ENCODE peak calls at places on chromosomes 16 and 17, in seven cellular contexts. V is GM23338, R is endothelial cell of umbilical vein, S is IMR-90, O is Panc1, A is endodermal cell, B is GM23248. C is an unnamed sample.

GRCh38 chr17:8012996-8013640 is 10.7 kb downstream of the GUCY2D start:
- DNase-seq in V (no peak), R (no peak), S (no peak), O (no peak), A (no peak), B (no peak), C (no peak)

GRCh38 chr17:77394540-77395295 is 253.9 kb downstream of the SEC14L1 start:
- DNase-seq in V (peak; percentile 55), R (no peak), S (no peak), O (no peak), A (no peak), B (no peak), C (no peak)

GRCh38 chr16:57923418-57923817 is 47.5 kb downstream of the CNGB1 start:
- DNase-seq in V (no peak), R (no peak), S (no peak), O (no peak), A (no peak), B (no peak), C (no peak)

GRCh38 chr17:31587462-31587861 is 196.0 kb downstream of the RAB11FIP4 start:
- DNase-seq in V (no peak), R (no peak), S (no peak), O (no peak), A (no peak), B (no peak), C (no peak)

GRCh38 chr17:63491976-63492575 is 15.2 kb downstream of the ACE start:
- DNase-seq in V (no peak), R (no peak), S (no peak), O (no peak), A (peak; percentile 42), B (no peak), C (no peak)

GRCh38 chr16:180101-180920 is at the start of gene HBQ1:
- DNase-seq in V (peak; percentile 71), R (peak; percentile 31), S (no peak), O (no peak), A (peak; percentile 85), B (peak; percentile 57), C (no peak)

GRCh38 chr17:76736349-76737081 is 616 bp downstream of the SRSF2 start:
- DNase-seq in V (peak; percentile 63), R (peak; percentile 71), S (peak; percentile 60), O (no peak), A (peak; percentile 86), B (peak; percentile 87), C (no peak)

GRCh38 chr17:75475144-75475835 is 18.9 kb downstream of the TMEM94 start:
- DNase-seq in V (no peak), R (no peak), S (peak; percentile 38), O (no peak), A (peak; percentile 42), B (no peak), C (no peak)

GRCh38 chr16:71364306-71364705 is 5.8 kb downstream of the CALB2 start:
- DNase-seq in V (no peak), R (no peak), S (no peak), O (no peak), A (peak; percentile 34), B (no peak), C (no peak)

GRCh38 chr17:63476494-63476856 is 386 bp upstream of the ACE start:
- DNase-seq in V (peak; percentile 72), R (peak; percentile 18), S (no peak), O (no peak), A (peak; percentile 91), B (peak; percentile 46), C (no peak)

GRCh38 chr17:80414508-80414802 is 512 bp upstream of the ENDOV start:
- DNase-seq in V (no peak), R (peak; percentile 45), S (no peak), O (no peak), A (no peak), B (no peak), C (no peak)

GRCh38 chr17:2712300-2713043 is 908 bp upstream of the CLUH start:
- DNase-seq in V (peak; percentile 39), R (no peak), S (no peak), O (no peak), A (peak; percentile 79), B (no peak), C (no peak)

GRCh38 chr17:81325057-81325973 is 30.2 kb upstream of the SLC38A10 start:
- DNase-seq in V (no peak), R (no peak), S (no peak), O (no peak), A (no peak), B (no peak), C (no peak)

GRCh38 chr16:10667239-10667638 is 27.5 kb downstream of the TEKT5 start:
- DNase-seq in V (no peak), R (no peak), S (no peak), O (no peak), A (no peak), B (no peak), C (no peak)

GRCh38 chr16:25692734-25693508 is 1.2 kb downstream of the HS3ST4 start:
- DNase-seq in V (peak; percentile 62), R (no peak), S (no peak), O (no peak), A (peak; percentile 81), B (no peak), C (no peak)

GRCh38 chr16:65660390-65660789 is 538.5 kb upstream of the CDH11 start:
- DNase-seq in V (no peak), R (no peak), S (peak; percentile 54), O (no peak), A (peak; percentile 22), B (peak; percentile 98), C (peak; percentile 15)

GRCh38 chr17:17835415-17836249 is 1.2 kb downstream of the SREBF1 start:
- DNase-seq in V (no peak), R (no peak), S (no peak), O (no peak), A (no peak), B (peak; percentile 55), C (no peak)

GRCh38 chr17:17836818-17837379 is at the start of gene SREBF1:
- DNase-seq in V (peak; percentile 95), R (peak; percentile 63), S (peak; percentile 37), O (no peak), A (peak; percentile 90), B (peak; percentile 81), C (no peak)

GRCh38 chr17:17836250-17836817 is 452 bp downstream of the SREBF1 start:
- DNase-seq in V (peak; percentile 97), R (peak; percentile 96), S (peak; percentile 92), O (peak; percentile 87), A (peak; percentile 100), B (peak; percentile 97), C (peak; percentile 89)

GRCh38 chr17:17837966-17838962 is 1.5 kb upstream of the SREBF1 start:
- DNase-seq in V (peak; percentile 95), R (peak; percentile 59), S (peak; percentile 24), O (no peak), A (peak; percentile 93), B (peak; percentile 73), C (no peak)

DNA sequence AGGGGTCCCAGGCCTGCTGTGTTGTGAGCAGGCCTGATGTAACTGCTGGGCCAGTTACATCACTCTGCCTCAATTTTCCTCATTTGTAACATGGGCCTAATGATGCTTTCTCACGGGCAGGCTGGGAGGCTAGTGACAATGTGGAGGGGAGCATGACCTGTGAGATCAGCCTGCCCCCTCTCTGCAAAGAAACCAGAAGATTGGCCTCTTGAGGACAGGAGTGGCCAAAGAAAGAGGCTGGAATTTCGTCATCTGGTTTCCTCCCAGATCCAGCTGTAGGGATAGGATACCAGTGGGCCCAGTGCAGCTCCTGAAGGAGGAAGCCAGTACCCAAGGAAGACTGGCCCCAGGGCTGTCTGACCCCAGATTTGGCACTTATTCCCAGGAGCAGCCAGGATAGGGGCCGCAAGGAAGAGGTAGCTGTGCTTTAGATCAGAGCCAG is 615 bp upstream of the SREBF1 start:
- DNase-seq in V (peak; percentile 75), R (peak; percentile 69), S (peak; percentile 81), O (no peak), A (peak; percentile 84), B (peak; percentile 87), C (no peak)
- H3K4me1 ChIP-seq in V (peaks cover 57% of the 10 kb centered on the region), R (peaks cover 56% of the 10 kb centered on the region), S (peaks cover 44% of the 10 kb centered on the region), O (peaks cover 64% of the 10 kb centered on the region), A (peaks cover 12% of the 10 kb centered on the region), B (peaks cover 38% of the 10 kb centered on the region), C (peaks cover 59% of the 10 kb centered on the region)

GRCh38 chr16:88766975-88767374 is 18.0 kb downstream of the PIEZO1 start:
- DNase-seq in V (no peak), R (no peak), S (no peak), O (no peak), A (no peak), B (no peak), C (no peak)
- H3K4me1 ChIP-seq in V (peaks cover 35% of the 10 kb centered on the region), R (peaks cover 41% of the 10 kb centered on the region), S (peaks cover 51% of the 10 kb centered on the region), O (peaks cover 77% of the 10 kb centered on the region), A (peaks cover 38% of the 10 kb centered on the region), B (peaks cover 11% of the 10 kb centered on the region), C (peaks cover 52% of the 10 kb centered on the region)

GRCh38 chr16:69329369-69330285 is 761 bp downstream of the PDF start:
- DNase-seq in V (peak; percentile 45), R (peak; percentile 20), S (no peak), O (no peak), A (peak; percentile 67), B (peak; percentile 53), C (no peak)

GRCh38 chr16:69328854-69329316 is 1.5 kb downstream of the PDF start:
- DNase-seq in V (no peak), R (peak; percentile 44), S (peak; percentile 62), O (no peak), A (no peak), B (peak; percentile 54), C (no peak)

GRCh38 chr16:69326172-69326873 is 4.1 kb downstream of the PDF start:
- DNase-seq in V (no peak), R (no peak), S (no peak), O (no peak), A (no peak), B (no peak), C (no peak)

GRCh38 chr16:69327585-69328310 is 2.6 kb downstream of the PDF start:
- DNase-seq in V (no peak), R (no peak), S (no peak), O (no peak), A (peak; percentile 21), B (no peak), C (no peak)

GRCh38 chr16:69330286-69331109 is at the start of gene PDF:
- DNase-seq in V (peak; percentile 98), R (peak; percentile 93), S (peak; percentile 90), O (no peak), A (peak; percentile 98), B (peak; percentile 99), C (peak; percentile 46)
- H3K4me1 ChIP-seq in V (peaks cover 21% of the 10 kb centered on the region), R (peaks cover 21% of the 10 kb centered on the region), S (peaks cover 12% of the 10 kb centered on the region), O (peaks cover 13% of the 10 kb centered on the region), A (no peaks in the 10 kb centered on the region), B (peaks cover 28% of the 10 kb centered on the region), C (peaks cover 15% of the 10 kb centered on the region)

DNA sequence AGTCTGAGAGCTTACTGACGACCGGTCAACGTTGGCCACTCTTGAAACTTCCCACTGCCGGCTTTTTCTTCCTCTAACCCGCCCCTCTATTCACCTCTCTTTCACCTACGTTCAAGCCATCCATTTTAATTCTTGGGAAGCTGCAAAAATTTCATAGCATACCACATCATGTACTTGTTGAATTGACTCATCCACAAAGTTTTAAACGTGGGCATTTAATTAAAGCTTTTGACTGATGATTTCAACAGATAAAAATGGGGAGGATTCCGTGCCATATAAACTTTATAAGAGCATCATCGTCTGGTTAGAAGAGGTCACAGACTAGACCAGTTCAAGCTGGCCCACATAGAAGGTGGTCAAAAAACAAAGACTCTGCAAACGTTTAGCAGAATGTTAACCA is 22.5 kb downstream of the VPS53 start:
- DNase-seq in V (no peak), R (no peak), S (peak; percentile 89), O (no peak), A (no peak), B (peak; percentile 90), C (peak; percentile 71)
- H3K4me1 ChIP-seq in V (peaks cover 7% of the 10 kb centered on the region), R (peaks cover 22% of the 10 kb centered on the region), S (peaks cover 20% of the 10 kb centered on the region), O (peaks cover 12% of the 10 kb centered on the region), A (no peaks in the 10 kb centered on the region), B (peaks cover 44% of the 10 kb centered on the region), C (peaks cover 43% of the 10 kb centered on the region)

GRCh38 chr16:67672739-67673662 is 6.4 kb downstream of the C16orf86 start:
- DNase-seq in V (peak; percentile 87), R (peak; percentile 79), S (peak; percentile 67), O (peak; percentile 48), A (peak; percentile 94), B (peak; percentile 87), C (no peak)
- H3K4me1 ChIP-seq in V (no peaks in the 10 kb centered on the region), R (peaks cover 26% of the 10 kb centered on the region), S (no peaks in the 10 kb centered on the region), O (peaks cover 3% of the 10 kb centered on the region), A (no peaks in the 10 kb centered on the region), B (no peaks in the 10 kb centered on the region), C (peaks cover 13% of the 10 kb centered on the region)